ENCODE peak calls at places on chromosomes 4 and X, in five cellular contexts. F is transverse colon, O is uterus, Y is spleen, N is RWPE2. C is an unnamed sample.

GRCh38 chrX:154096140-154097002 is 1.1 kb downstream of the MECP2 start:
- DNase-seq in Y (no peak), F (no peak), O (no peak), N (no peak), C (peak; percentile 50)

GRCh38 chrX:20547649-20548051 is 280.9 kb upstream of the RPS6KA3 start:
- DNase-seq in O (peak; percentile 37), N (no peak), Y (no peak), F (peak; percentile 61), C (no peak)

GRCh38 chr4:5719329-5720055 is 8.5 kb downstream of the EVC start:
- DNase-seq in Y (no peak), F (no peak), O (no peak), N (no peak), C (no peak)

GRCh38 chr4:120694973-120695372 is 227.6 kb downstream of the PRDM5 start:
- DNase-seq in O (no peak), N (no peak), F (peak; percentile 51), Y (no peak), C (no peak)

GRCh38 chr4:124133753-124134152 is 578.8 kb downstream of the ANKRD50 start:
- DNase-seq in O (no peak), Y (no peak), N (no peak), F (no peak), C (no peak)

GRCh38 chrX:118199997-118200396 is 83.4 kb upstream of the KLHL13 start:
- DNase-seq in F (no peak), N (no peak), O (no peak), Y (no peak), C (no peak)

GRCh38 chrX:103774070-103774642 is 2.5 kb upstream of the PLP1 start:
- DNase-seq in O (no peak), F (no peak), Y (no peak), N (no peak), C (peak; percentile 65)

GRCh38 chrX:21479695-21480280 is 105.6 kb downstream of the CNKSR2 start:
- DNase-seq in O (no peak), F (no peak), Y (no peak), N (no peak), C (no peak)

GRCh38 chrX:56554870-56555269 is 8.6 kb upstream of the UBQLN2 start:
- DNase-seq in Y (no peak), F (no peak), N (no peak), O (no peak), C (no peak)

GRCh38 chr4:98838977-98839618 is 89.8 kb downstream of the EIF4E start:
- DNase-seq in O (no peak), Y (no peak), F (no peak), N (no peak), C (no peak)

GRCh38 chr4:157751631-157752030 is 421.2 kb downstream of the GASK1B start:
- DNase-seq in F (no peak), O (no peak), Y (no peak), N (no peak), C (no peak)

GRCh38 chr4:120977435-120977997 is 55.0 kb upstream of the PRDM5 start:
- DNase-seq in O (no peak), Y (no peak), N (no peak), F (peak; percentile 9), C (no peak)

GRCh38 chrX:23503835-23504539 is 163.3 kb upstream of the PRDX4 start:
- DNase-seq in O (no peak), F (peak; percentile 59), N (peak; percentile 87), Y (no peak), C (no peak)

GRCh38 chr4:111639120-111639519 is 506.1 kb upstream of the FAM241A start:
- DNase-seq in N (no peak), F (no peak), O (no peak), Y (no peak), C (no peak)

GRCh38 chrX:1226249-1226648 is 13.8 kb upstream of the CRLF2 start:
- DNase-seq in Y (no peak), O (no peak), F (no peak), N (no peak), C (no peak)

GRCh38 chr4:142824368-142824767 is 21.7 kb downstream of the INPP4B start:
- DNase-seq in N (no peak), O (no peak), Y (no peak), F (no peak), C (no peak)

GRCh38 chrX:139429913-139430312 is 100.6 kb upstream of the F9 start:
- DNase-seq in Y (no peak), N (no peak), O (no peak), F (no peak), C (no peak)

GRCh38 chr4:166165829-166166420 is 292.9 kb downstream of the TLL1 start:
- DNase-seq in Y (no peak), N (no peak), O (no peak), F (no peak), C (no peak)

GRCh38 chr4:36399762-36400353 is 118.4 kb downstream of the DTHD1 start:
- DNase-seq in F (peak; percentile 11), N (no peak), Y (no peak), O (no peak), C (no peak)

GRCh38 chrX:97027384-97027922 is 143.7 kb downstream of the RPA4 start:
- DNase-seq in F (no peak), N (no peak), O (no peak), Y (no peak), C (no peak)

GRCh38 chr4:41496980-41497379 is 41.0 kb upstream of the LIMCH1 start:
- DNase-seq in N (no peak), Y (no peak), F (no peak), O (no peak), C (no peak)

GRCh38 chr4:133154725-133155124 is 5.6 kb downstream of the PCDH10 start:
- DNase-seq in N (no peak), Y (no peak), O (no peak), F (no peak), C (no peak)

GRCh38 chr4:126627255-126627654 is 1005.5 kb upstream of the INTU start:
- DNase-seq in Y (no peak), N (no peak), F (no peak), O (no peak), C (no peak)

GRCh38 chrX:80578518-80579105 is 158.4 kb downstream of the TENT5D start:
- DNase-seq in Y (no peak), O (no peak), N (no peak), F (no peak), C (no peak)

GRCh38 chr4:131347816-131348215 is 1801.3 kb upstream of the PCDH10 start:
- DNase-seq in N (no peak), O (no peak), Y (no peak), F (no peak), C (no peak)

GRCh38 chrX:20527458-20528099 is 260.9 kb upstream of the RPS6KA3 start:
- DNase-seq in N (no peak), O (no peak), F (no peak), Y (no peak), C (no peak)

GRCh38 chr4:73614468-73614867 is 5.8 kb downstream of the RASSF6 start:
- DNase-seq in N (no peak), O (no peak), Y (no peak), F (no peak), C (no peak)

GRCh38 chr4:73619351-73619750 is 885 bp downstream of the RASSF6 start:
- DNase-seq in O (no peak), N (no peak), Y (no peak), F (no peak), C (no peak)

GRCh38 chr4:73615613-73616012 is 4.6 kb downstream of the RASSF6 start:
- DNase-seq in F (no peak), Y (no peak), N (no peak), O (no peak), C (no peak)

GRCh38 chr4:73620115-73620792 is at the start of gene RASSF6:
- DNase-seq in Y (peak; percentile 81), N (peak; percentile 72), F (peak; percentile 87), O (no peak), C (no peak)

GRCh38 chr4:73617256-73617655 is 3.0 kb downstream of the RASSF6 start:
- DNase-seq in N (no peak), Y (no peak), F (no peak), O (no peak), C (no peak)
- H3K27ac ChIP-seq in N (peak overlapping the region; percentile 22), Y (no peak overlapping the region), F (no peak overlapping the region), O (no peak overlapping the region), C (no peak overlapping the region)

GRCh38 chr4:94870151-94870550 is 112.4 kb downstream of the BMPR1B start:
- DNase-seq in Y (no peak), O (no peak), N (no peak), F (no peak), C (no peak)

DNA sequence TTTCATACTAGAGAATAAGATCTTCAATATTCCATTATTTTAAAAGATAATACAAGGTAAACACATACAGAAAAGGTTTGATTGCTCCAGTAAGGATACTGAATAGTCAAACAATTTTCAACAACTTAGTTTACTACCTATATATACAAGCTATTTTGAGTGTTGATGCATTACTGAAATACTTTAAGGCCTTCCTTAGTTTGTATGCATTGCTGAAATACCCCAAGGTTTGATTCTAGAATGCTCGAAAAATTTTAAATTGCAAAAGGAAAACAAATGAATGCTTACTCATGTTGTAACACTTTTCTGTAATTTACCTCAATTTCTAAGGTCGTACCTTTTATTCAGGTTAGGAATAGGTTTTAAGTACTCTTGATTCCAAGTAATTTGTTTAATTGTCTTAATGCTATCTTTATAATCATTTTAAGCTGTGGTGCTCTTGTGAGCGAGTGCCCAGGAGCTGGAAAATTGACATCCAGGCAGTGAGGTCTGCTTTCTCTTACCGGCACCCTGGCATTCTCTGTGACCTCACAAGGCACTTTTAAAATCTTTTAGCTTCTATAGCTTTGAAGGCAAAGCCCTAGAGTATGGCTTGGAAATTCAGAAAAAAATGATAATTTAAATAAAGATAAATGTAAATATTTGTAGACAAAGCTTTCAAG is 114.0 kb downstream of the BMPR1B start:
- DNase-seq in Y (no peak), O (no peak), N (no peak), F (no peak), C (no peak)
- H3K27ac ChIP-seq in Y (no peak overlapping the region), O (no peak overlapping the region), N (no peak overlapping the region), F (no peak overlapping the region), C (no peak overlapping the region)

GRCh38 chr4:109276482-109277095 is 25.9 kb downstream of the COL25A1 start:
- DNase-seq in N (no peak), F (no peak), Y (no peak), O (no peak), C (no peak)
- H3K27ac ChIP-seq in N (no peak overlapping the region), F (no peak overlapping the region), Y (no peak overlapping the region), O (no peak overlapping the region), C (no peak overlapping the region)

DNA sequence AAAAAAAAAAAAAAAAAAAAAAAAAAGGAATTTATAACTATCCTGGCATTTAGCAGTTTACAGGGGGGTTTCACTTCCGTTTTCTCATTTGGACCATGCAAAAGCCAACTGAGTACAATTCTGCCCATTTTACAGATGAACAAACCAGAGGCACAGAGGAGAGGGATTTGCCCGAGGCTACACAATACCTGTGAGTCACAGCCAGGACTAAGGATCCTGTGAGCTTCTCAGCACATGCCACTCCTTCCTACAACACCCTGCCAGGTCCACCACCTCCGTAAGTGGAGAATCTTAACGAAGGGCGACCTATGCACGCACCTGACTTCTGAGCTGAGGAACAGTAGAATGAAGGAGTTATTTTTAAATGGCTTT is 75.4 kb upstream of the USP9X start:
- DNase-seq in N (no peak), O (no peak), Y (no peak), F (no peak), C (no peak)
- H3K27ac ChIP-seq in N (peak overlapping the region; percentile 87), O (peak overlapping the region; percentile 78), Y (peak overlapping the region; percentile 83), F (peak overlapping the region; percentile 92), C (peak overlapping the region; percentile 68)

C was measured in caudate nucleus.